ENCODE peak calls at places on chromosomes 13 and 19, in seven cellular contexts. One of them, this sample, is unnamed.

GRCh38 chr13:47004022-47004421 is 107.2 kb upstream of the HTR2A start:
- DNase-seq in heart left ventricle: no peak
- DNase-seq in PC-3: peak
- DNase-seq in neural progenitor cell: peak
- DNase-seq in mesenchymal stem cell: peak
- DNase-seq in fibroblast of lung: no peak
- DNase-seq in uterus: no peak
- DNase-seq in this sample: no peak

GRCh38 chr13:48507024-48507423 is 25.9 kb downstream of the RCBTB2 start:
- DNase-seq in fibroblast of lung: no peak
- DNase-seq in neural progenitor cell: no peak
- DNase-seq in PC-3: no peak
- DNase-seq in uterus: no peak
- DNase-seq in heart left ventricle: no peak
- DNase-seq in mesenchymal stem cell: no peak
- DNase-seq in this sample: no peak

GRCh38 chr19:4557186-4557970 is 2.1 kb downstream of the SEMA6B start:
- DNase-seq in neural progenitor cell: no peak
- DNase-seq in uterus: no peak
- DNase-seq in mesenchymal stem cell: no peak
- DNase-seq in heart left ventricle: no peak
- DNase-seq in fibroblast of lung: no peak
- DNase-seq in PC-3: peak
- DNase-seq in this sample: no peak

GRCh38 chr13:73450583-73450982 is 391.8 kb downstream of the KLF5 start:
- DNase-seq in uterus: no peak
- DNase-seq in neural progenitor cell: no peak
- DNase-seq in heart left ventricle: no peak
- DNase-seq in PC-3: peak
- DNase-seq in mesenchymal stem cell: no peak
- DNase-seq in fibroblast of lung: no peak
- DNase-seq in this sample: no peak

GRCh38 chr13:49649244-49649962 is 21.1 kb downstream of the ARL11 start:
- DNase-seq in uterus: no peak
- DNase-seq in PC-3: peak
- DNase-seq in fibroblast of lung: peak
- DNase-seq in heart left ventricle: no peak
- DNase-seq in mesenchymal stem cell: peak
- DNase-seq in neural progenitor cell: peak
- DNase-seq in this sample: no peak

GRCh38 chr19:51439021-51439465 is 19.2 kb downstream of the SIGLEC8 start:
- DNase-seq in neural progenitor cell: peak
- DNase-seq in mesenchymal stem cell: no peak
- DNase-seq in uterus: no peak
- DNase-seq in heart left ventricle: no peak
- DNase-seq in PC-3: peak
- DNase-seq in fibroblast of lung: peak
- DNase-seq in this sample: no peak

GRCh38 chr19:55344444-55344843 is 4.8 kb downstream of the KMT5C start:
- DNase-seq in PC-3: no peak
- DNase-seq in heart left ventricle: no peak
- DNase-seq in fibroblast of lung: no peak
- DNase-seq in neural progenitor cell: no peak
- DNase-seq in mesenchymal stem cell: no peak
- DNase-seq in uterus: no peak
- DNase-seq in this sample: peak

GRCh38 chr13:106533940-106534843 is 1.3 kb downstream of the EFNB2 start:
- DNase-seq in fibroblast of lung: peak
- DNase-seq in PC-3: peak
- DNase-seq in uterus: peak
- DNase-seq in heart left ventricle: peak
- DNase-seq in mesenchymal stem cell: peak
- DNase-seq in neural progenitor cell: peak
- DNase-seq in this sample: peak

GRCh38 chr13:31767175-31767900 is 28.0 kb downstream of the RXFP2 start:
- DNase-seq in neural progenitor cell: no peak
- DNase-seq in fibroblast of lung: peak
- DNase-seq in mesenchymal stem cell: peak
- DNase-seq in PC-3: no peak
- DNase-seq in heart left ventricle: no peak
- DNase-seq in uterus: no peak
- DNase-seq in this sample: no peak

GRCh38 chr13:61901946-61902541 is 486.4 kb upstream of the PCDH20 start:
- DNase-seq in neural progenitor cell: no peak
- DNase-seq in PC-3: no peak
- DNase-seq in heart left ventricle: no peak
- DNase-seq in uterus: no peak
- DNase-seq in fibroblast of lung: no peak
- DNase-seq in mesenchymal stem cell: no peak
- DNase-seq in this sample: no peak

GRCh38 chr13:44790289-44790688 is 199.0 kb downstream of the NUFIP1 start:
- DNase-seq in mesenchymal stem cell: no peak
- DNase-seq in heart left ventricle: no peak
- DNase-seq in uterus: no peak
- DNase-seq in PC-3: no peak
- DNase-seq in neural progenitor cell: peak
- DNase-seq in fibroblast of lung: no peak
- DNase-seq in this sample: no peak

GRCh38 chr19:55616395-55616875 is 7.9 kb downstream of the ZNF784 start:
- DNase-seq in neural progenitor cell: no peak
- DNase-seq in heart left ventricle: no peak
- DNase-seq in PC-3: no peak
- DNase-seq in mesenchymal stem cell: no peak
- DNase-seq in uterus: no peak
- DNase-seq in fibroblast of lung: no peak
- DNase-seq in this sample: no peak

GRCh38 chr13:88622362-88622973 is 951.3 kb downstream of the SLITRK5 start:
- DNase-seq in heart left ventricle: no peak
- DNase-seq in mesenchymal stem cell: peak
- DNase-seq in PC-3: no peak
- DNase-seq in uterus: no peak
- DNase-seq in fibroblast of lung: no peak
- DNase-seq in neural progenitor cell: no peak
- DNase-seq in this sample: no peak

GRCh38 chr13:51849145-51850101 is 4.4 kb upstream of the TMEM272 start:
- DNase-seq in PC-3: peak
- DNase-seq in fibroblast of lung: peak
- DNase-seq in neural progenitor cell: peak
- DNase-seq in heart left ventricle: no peak
- DNase-seq in uterus: no peak
- DNase-seq in mesenchymal stem cell: peak
- DNase-seq in this sample: peak

GRCh38 chr19:49327878-49328544 is 3.0 kb upstream of the SLC6A16 start:
- DNase-seq in heart left ventricle: no peak
- DNase-seq in neural progenitor cell: peak
- DNase-seq in uterus: no peak
- DNase-seq in mesenchymal stem cell: peak
- DNase-seq in PC-3: peak
- DNase-seq in fibroblast of lung: peak
- DNase-seq in this sample: no peak

GRCh38 chr19:4232614-4233281 is 3.4 kb downstream of the EBI3 start:
- DNase-seq in PC-3: no peak
- DNase-seq in fibroblast of lung: no peak
- DNase-seq in mesenchymal stem cell: no peak
- DNase-seq in heart left ventricle: no peak
- DNase-seq in neural progenitor cell: no peak
- DNase-seq in uterus: no peak
- DNase-seq in this sample: no peak

GRCh38 chr13:110363009-110363408 is 55.9 kb downstream of the COL4A2 start:
- DNase-seq in neural progenitor cell: peak
- DNase-seq in PC-3: no peak
- DNase-seq in uterus: no peak
- DNase-seq in fibroblast of lung: no peak
- DNase-seq in heart left ventricle: no peak
- DNase-seq in mesenchymal stem cell: no peak
- DNase-seq in this sample: no peak

GRCh38 chr13:73940098-73940497 is 194.1 kb downstream of the KLF12 start:
- DNase-seq in mesenchymal stem cell: no peak
- DNase-seq in uterus: no peak
- DNase-seq in PC-3: no peak
- DNase-seq in neural progenitor cell: no peak
- DNase-seq in heart left ventricle: peak
- DNase-seq in fibroblast of lung: no peak
- DNase-seq in this sample: no peak

GRCh38 chr13:45178349-45179142 is 22.3 kb downstream of the KCTD4 start:
- DNase-seq in uterus: no peak
- DNase-seq in fibroblast of lung: peak
- DNase-seq in PC-3: peak
- DNase-seq in neural progenitor cell: no peak
- DNase-seq in heart left ventricle: no peak
- DNase-seq in mesenchymal stem cell: peak
- DNase-seq in this sample: no peak

GRCh38 chr13:51797664-51798488 is 6.1 kb downstream of the DHRS12 start:
- DNase-seq in neural progenitor cell: peak
- DNase-seq in heart left ventricle: no peak
- DNase-seq in mesenchymal stem cell: peak
- DNase-seq in fibroblast of lung: peak
- DNase-seq in PC-3: peak
- DNase-seq in uterus: peak
- DNase-seq in this sample: peak

GRCh38 chr19:55688422-55689218 is 13.6 kb downstream of the EPN1 start:
- DNase-seq in heart left ventricle: no peak
- DNase-seq in neural progenitor cell: no peak
- DNase-seq in uterus: no peak
- DNase-seq in PC-3: no peak
- DNase-seq in fibroblast of lung: no peak
- DNase-seq in mesenchymal stem cell: no peak
- DNase-seq in this sample: peak

GRCh38 chr13:95494082-95494681 is 58.3 kb upstream of the CLDN10 start:
- DNase-seq in fibroblast of lung: peak
- DNase-seq in PC-3: peak
- DNase-seq in mesenchymal stem cell: peak
- DNase-seq in neural progenitor cell: peak
- DNase-seq in heart left ventricle: no peak
- DNase-seq in uterus: no peak
- DNase-seq in this sample: no peak

GRCh38 chr13:93260591-93260990 is 34.0 kb downstream of the GPC6 start:
- DNase-seq in heart left ventricle: no peak
- DNase-seq in uterus: no peak
- DNase-seq in PC-3: peak
- DNase-seq in fibroblast of lung: peak
- DNase-seq in neural progenitor cell: no peak
- DNase-seq in mesenchymal stem cell: no peak
- DNase-seq in this sample: no peak

GRCh38 chr19:5692785-5693194 is 2.7 kb downstream of the RPL36 start:
- DNase-seq in PC-3: no peak
- DNase-seq in uterus: no peak
- DNase-seq in fibroblast of lung: no peak
- DNase-seq in neural progenitor cell: no peak
- DNase-seq in mesenchymal stem cell: peak
- DNase-seq in heart left ventricle: no peak
- DNase-seq in this sample: no peak
- H3K27ac ChIP-seq in PC-3: no peak
- H3K27ac ChIP-seq in uterus: no peak
- H3K27ac ChIP-seq in fibroblast of lung: no peak
- H3K27ac ChIP-seq in neural progenitor cell: no peak
- H3K27ac ChIP-seq in mesenchymal stem cell: no peak
- H3K27ac ChIP-seq in heart left ventricle: no peak
- H3K27ac ChIP-seq in this sample: no peak

DNA sequence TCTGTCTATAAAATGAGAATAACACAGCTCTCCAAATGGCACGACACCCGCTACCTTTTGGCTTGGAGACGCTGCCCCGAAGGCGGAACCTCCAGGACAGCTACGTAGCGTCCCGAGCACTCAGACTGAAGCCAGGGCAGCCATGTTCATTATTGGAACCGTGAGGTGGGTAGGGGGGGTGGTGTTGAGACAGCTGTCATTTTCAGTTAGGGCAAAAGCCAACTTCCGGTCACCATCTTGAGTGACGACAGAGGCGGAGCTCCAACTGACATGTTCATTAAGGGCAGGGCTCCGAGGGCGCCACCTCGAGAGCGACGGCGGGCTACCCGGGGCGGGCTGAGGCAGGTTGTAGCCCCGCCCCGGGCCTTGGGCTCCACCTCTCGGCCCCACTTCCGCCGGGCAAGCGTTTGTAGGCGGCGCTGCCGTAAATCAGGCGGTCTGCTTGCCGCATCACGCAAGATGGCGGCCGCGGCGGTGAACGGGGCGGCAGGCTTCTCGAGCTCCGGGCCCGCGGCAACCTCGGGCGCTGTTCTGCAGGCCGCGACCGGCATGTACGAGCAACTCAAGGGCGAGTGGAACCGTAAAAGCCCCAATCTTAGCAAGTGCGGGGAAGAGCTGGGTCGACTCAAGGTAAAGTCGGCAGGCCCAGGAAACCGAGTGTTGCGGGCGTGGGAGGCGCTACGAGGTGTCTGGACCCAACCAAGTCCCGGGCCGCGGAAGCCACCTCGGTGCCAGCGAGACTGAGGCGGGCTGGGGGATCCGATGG is at the start of gene PSMD8:
- DNase-seq in heart left ventricle: peak
- DNase-seq in uterus: peak
- DNase-seq in PC-3: peak
- DNase-seq in neural progenitor cell: peak
- DNase-seq in fibroblast of lung: peak
- DNase-seq in mesenchymal stem cell: peak
- DNase-seq in this sample: peak
- H3K27ac ChIP-seq in heart left ventricle: peak
- H3K27ac ChIP-seq in uterus: peak
- H3K27ac ChIP-seq in PC-3: peak
- H3K27ac ChIP-seq in neural progenitor cell: no peak
- H3K27ac ChIP-seq in fibroblast of lung: peak
- H3K27ac ChIP-seq in mesenchymal stem cell: peak
- H3K27ac ChIP-seq in this sample: peak

GRCh38 chr19:584240-585001 is 5.3 kb upstream of the HCN2 start:
- DNase-seq in heart left ventricle: no peak
- DNase-seq in uterus: no peak
- DNase-seq in fibroblast of lung: peak
- DNase-seq in neural progenitor cell: peak
- DNase-seq in PC-3: peak
- DNase-seq in mesenchymal stem cell: peak
- DNase-seq in this sample: no peak
- H3K27ac ChIP-seq in heart left ventricle: no peak
- H3K27ac ChIP-seq in uterus: no peak
- H3K27ac ChIP-seq in fibroblast of lung: no peak
- H3K27ac ChIP-seq in neural progenitor cell: peak
- H3K27ac ChIP-seq in PC-3: no peak
- H3K27ac ChIP-seq in mesenchymal stem cell: no peak
- H3K27ac ChIP-seq in this sample: no peak

GRCh38 chr13:77328819-77329132 is 1.9 kb upstream of the MYCBP2 start:
- DNase-seq in fibroblast of lung: no peak
- DNase-seq in heart left ventricle: no peak
- DNase-seq in PC-3: peak
- DNase-seq in uterus: no peak
- DNase-seq in neural progenitor cell: no peak
- DNase-seq in mesenchymal stem cell: no peak
- DNase-seq in this sample: no peak

GRCh38 chr13:77331421-77331820 is 4.5 kb upstream of the MYCBP2 start:
- DNase-seq in PC-3: no peak
- DNase-seq in mesenchymal stem cell: no peak
- DNase-seq in fibroblast of lung: no peak
- DNase-seq in neural progenitor cell: no peak
- DNase-seq in uterus: no peak
- DNase-seq in heart left ventricle: no peak
- DNase-seq in this sample: no peak

GRCh38 chr13:77326905-77327604 is at the start of gene MYCBP2:
- DNase-seq in mesenchymal stem cell: peak
- DNase-seq in PC-3: peak
- DNase-seq in neural progenitor cell: peak
- DNase-seq in fibroblast of lung: peak
- DNase-seq in heart left ventricle: peak
- DNase-seq in uterus: peak
- DNase-seq in this sample: peak

GRCh38 chr13:77329133-77330008 is 2.5 kb upstream of the MYCBP2 start:
- DNase-seq in mesenchymal stem cell: peak
- DNase-seq in heart left ventricle: peak
- DNase-seq in fibroblast of lung: peak
- DNase-seq in uterus: peak
- DNase-seq in PC-3: peak
- DNase-seq in neural progenitor cell: peak
- DNase-seq in this sample: peak

GRCh38 chr13:77330009-77330471 is 3.1 kb upstream of the MYCBP2 start:
- DNase-seq in fibroblast of lung: peak
- DNase-seq in PC-3: no peak
- DNase-seq in mesenchymal stem cell: no peak
- DNase-seq in neural progenitor cell: no peak
- DNase-seq in uterus: no peak
- DNase-seq in heart left ventricle: no peak
- DNase-seq in this sample: no peak
- H3K27ac ChIP-seq in fibroblast of lung: peak
- H3K27ac ChIP-seq in PC-3: peak
- H3K27ac ChIP-seq in mesenchymal stem cell: peak
- H3K27ac ChIP-seq in neural progenitor cell: no peak
- H3K27ac ChIP-seq in uterus: peak
- H3K27ac ChIP-seq in heart left ventricle: peak
- H3K27ac ChIP-seq in this sample: peak

This sample was measured in testis.